ENCODE peak calls at places on chromosomes 5 and 9, in seven cellular contexts. Z is HFFc6, D is GM06990, M is lower leg skin, J is mesothelial cell of epicardium, K is thoracic aorta, U is Peyer's patch. S is an unnamed sample.
A peak's percentile ranks its signal among the peaks of the same experiment; 100 is the strongest.

GRCh38 chr9:136121801-136122200 is 3.1 kb upstream of the TMEM250 start:
- DNase-seq in K (no peak), Z (no peak), U (no peak), D (no peak), J (no peak), M (no peak), S (no peak)

GRCh38 chr9:89234186-89234585 is 55.6 kb upstream of the SHC3 start:
- DNase-seq in Z (no peak), U (no peak), D (no peak), J (no peak), K (no peak), M (no peak), S (no peak)

GRCh38 chr9:109593612-109594011 is 95.5 kb upstream of the PTPN3 start:
- DNase-seq in K (no peak), Z (no peak), D (no peak), M (no peak), J (no peak), U (no peak), S (no peak)

GRCh38 chr5:141742866-141743651 is 61.0 kb upstream of the ARAP3 start:
- DNase-seq in J (peak; percentile 52), D (peak; percentile 17), Z (no peak), U (no peak), M (no peak), K (no peak), S (no peak)

GRCh38 chr5:14958196-14958595 is 86.6 kb upstream of the ANKH start:
- DNase-seq in D (no peak), K (no peak), J (no peak), Z (no peak), M (no peak), U (no peak), S (no peak)

GRCh38 chr5:151274666-151275065 is 21.7 kb downstream of the GM2A start:
- DNase-seq in Z (no peak), M (no peak), D (no peak), J (no peak), K (no peak), U (no peak), S (no peak)

GRCh38 chr9:36141288-36141687 is 4.8 kb downstream of the GLIPR2 start:
- DNase-seq in D (no peak), K (no peak), Z (peak; percentile 55), J (no peak), U (no peak), M (no peak), S (no peak)

GRCh38 chr5:48192-48591 is 43.8 kb upstream of the PLEKHG4B start:
- DNase-seq in J (no peak), M (no peak), K (no peak), U (no peak), Z (no peak), D (no peak), S (no peak)

GRCh38 chr5:79923431-79923830 is 67.6 kb downstream of the MTX3 start:
- DNase-seq in M (no peak), U (no peak), K (no peak), D (no peak), Z (no peak), J (no peak), S (no peak)

GRCh38 chr5:79922626-79923025 is 68.4 kb downstream of the MTX3 start:
- DNase-seq in K (no peak), D (no peak), J (no peak), M (no peak), Z (no peak), U (no peak), S (no peak)

GRCh38 chr5:79929095-79929494 is 62.0 kb downstream of the MTX3 start:
- DNase-seq in D (no peak), Z (no peak), J (no peak), M (no peak), U (no peak), K (no peak), S (no peak)

GRCh38 chr5:79924936-79925893 is 65.8 kb downstream of the MTX3 start:
- DNase-seq in J (no peak), Z (peak; percentile 18), K (no peak), U (no peak), D (no peak), M (no peak), S (no peak)
- TF ChIP-seq CTCF in J (no peak), Z (peak; percentile 61), K (no peak), U (no peak), D (peak; percentile 35), M (no peak), S (no peak)

DNA sequence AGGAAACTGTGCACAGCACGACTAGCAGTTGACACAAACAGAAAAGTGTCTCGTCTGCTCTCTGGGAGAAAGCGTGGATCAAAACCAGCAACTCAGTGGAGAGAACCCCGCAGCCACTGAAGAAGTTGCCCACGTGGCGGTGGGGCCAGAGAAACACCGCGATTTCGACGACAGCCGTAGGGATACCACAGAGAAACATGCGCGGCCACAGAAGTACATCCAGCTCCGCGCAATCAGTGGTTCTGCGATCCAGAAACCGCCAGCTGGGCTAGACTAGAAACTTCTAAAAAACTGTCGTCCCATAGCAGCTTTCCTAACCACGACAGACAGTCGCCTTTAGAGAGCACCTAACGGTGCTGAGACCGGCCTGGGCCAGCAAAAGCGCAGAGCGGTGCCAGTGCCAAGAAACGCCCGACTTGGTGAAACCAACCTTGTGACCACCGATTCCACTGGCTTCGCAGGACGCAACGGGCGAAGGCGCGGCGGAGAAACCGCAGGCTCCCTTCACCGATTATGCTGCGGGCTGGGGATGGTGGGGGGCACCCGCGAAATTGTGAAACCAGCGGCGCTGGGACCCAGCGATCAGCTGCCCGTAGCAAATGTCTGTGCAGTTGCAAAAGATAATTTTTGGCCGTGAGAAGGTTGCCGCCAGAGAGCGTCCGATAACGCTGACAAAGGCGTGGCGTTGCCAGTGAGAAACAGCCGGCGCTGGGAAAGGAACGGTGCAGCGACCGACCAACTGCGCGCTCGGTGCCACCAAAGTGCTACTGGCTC is 2.7 kb upstream of the ANXA2R start:
- DNase-seq in J (no peak), M (peak; percentile 69), K (no peak), U (peak; percentile 88), Z (peak; percentile 39), D (peak; percentile 85), S (peak; percentile 69)
- TF ChIP-seq CTCF in J (no peak), M (no peak), K (no peak), U (no peak), Z (no peak), D (peak; percentile 43), S (no peak)

GRCh38 chr9:23571414-23572104 is 254.5 kb downstream of the ELAVL2 start:
- DNase-seq in D (no peak), Z (no peak), U (no peak), K (no peak), J (no peak), M (no peak), S (no peak)
- TF ChIP-seq CTCF in D (no peak), Z (no peak), U (no peak), K (no peak), J (no peak), M (no peak), S (no peak)

DNA sequence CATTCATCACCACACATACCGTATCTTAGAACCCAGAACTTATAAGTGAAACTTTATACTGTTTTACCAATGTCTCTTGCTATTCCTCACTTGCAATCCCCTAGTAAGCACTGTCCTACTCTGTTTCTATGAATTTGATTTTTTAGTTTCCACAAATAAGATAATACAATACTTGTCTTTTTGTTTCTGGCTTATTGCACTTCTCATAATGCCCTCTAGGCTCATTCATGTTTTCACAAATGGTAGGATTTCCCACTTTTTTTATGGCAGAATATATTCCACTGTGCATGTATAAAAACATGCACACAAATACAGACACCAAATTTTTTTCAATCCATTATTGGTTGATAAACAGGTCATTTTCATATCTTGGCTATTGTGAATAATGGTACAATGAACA is 1742.3 kb upstream of the NUDT12 start:
- DNase-seq in J (no peak), K (no peak), U (no peak), Z (no peak), D (no peak), M (no peak), S (no peak)
- TF ChIP-seq CTCF in J (peak; percentile 64), K (no peak), U (no peak), Z (peak; percentile 25), D (no peak), M (no peak), S (no peak)

GRCh38 chr9:120299785-120300184 is 280.2 kb downstream of the CDK5RAP2 start:
- DNase-seq in Z (no peak), D (no peak), U (no peak), K (no peak), J (no peak), M (no peak), S (no peak)
- TF ChIP-seq CTCF in Z (no peak), D (peak; percentile 22), U (no peak), K (no peak), J (no peak), M (no peak), S (no peak)

GRCh38 chr5:57435701-57436134 is 46.9 kb downstream of the ACTBL2 start:
- DNase-seq in Z (peak; percentile 57), K (no peak), U (no peak), M (no peak), J (no peak), D (no peak), S (no peak)

GRCh38 chr5:57431816-57432215 is 50.8 kb downstream of the ACTBL2 start:
- DNase-seq in K (no peak), M (no peak), D (no peak), J (no peak), U (no peak), Z (no peak), S (no peak)

GRCh38 chr5:57434683-57435082 is 47.9 kb downstream of the ACTBL2 start:
- DNase-seq in K (no peak), J (no peak), Z (no peak), D (no peak), M (no peak), U (no peak), S (no peak)

GRCh38 chr5:57434227-57434640 is 48.4 kb downstream of the ACTBL2 start:
- DNase-seq in Z (no peak), D (no peak), K (no peak), U (no peak), J (no peak), M (no peak), S (no peak)

GRCh38 chr5:57432876-57433275 is 49.7 kb downstream of the ACTBL2 start:
- DNase-seq in U (no peak), M (no peak), Z (no peak), K (no peak), D (no peak), J (no peak), S (no peak)
- TF ChIP-seq CTCF in U (no peak), M (no peak), Z (peak; percentile 54), K (no peak), D (peak; percentile 5), J (no peak), S (no peak)

DNA sequence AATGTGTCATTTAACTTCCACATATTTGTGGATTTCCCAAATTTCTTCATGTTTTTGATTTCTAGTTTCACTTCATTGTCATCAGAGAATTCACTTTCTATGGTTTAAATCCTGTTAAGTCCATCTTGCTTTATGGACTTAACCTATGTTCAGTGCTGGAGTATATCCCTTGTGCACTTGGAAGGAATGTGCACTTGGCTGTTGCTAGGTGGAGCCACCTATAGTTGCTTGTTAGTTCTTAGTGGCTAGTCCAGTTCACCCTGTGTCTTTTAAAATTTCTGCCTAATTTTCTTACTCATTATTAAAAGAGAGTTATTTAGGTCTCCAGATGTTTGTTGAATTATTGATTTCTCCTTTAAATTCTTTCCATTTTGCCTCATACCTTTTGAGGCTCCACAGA is 1472.5 kb upstream of the CDH6 start:
- DNase-seq in U (no peak), M (no peak), K (no peak), Z (no peak), D (no peak), J (no peak), S (no peak)
- TF ChIP-seq CTCF in U (no peak), M (no peak), K (no peak), Z (no peak), D (no peak), J (no peak), S (no peak)

GRCh38 chr5:68757813-68758212 is 336.0 kb upstream of the SLC30A5 start:
- DNase-seq in Z (no peak), U (peak; percentile 61), M (no peak), D (no peak), K (no peak), J (no peak), S (no peak)
- TF ChIP-seq CTCF in Z (no peak), U (no peak), M (no peak), D (no peak), K (no peak), J (no peak), S (no peak)

S was measured in natural killer cell.